ENCODE peak calls at places on chromosomes 6 and 20, in nine cellular contexts. One of them, this sample, is unnamed.

GRCh38 chr20:35988910-35989463 is 20.6 kb downstream of the CNBD2 start:
- DNase-seq in colonic mucosa: no peak
- DNase-seq in OCI-LY7: no peak
- DNase-seq in CD8-positive, alpha-beta T cell: no peak
- DNase-seq in cardiac muscle cell: peak; percentile 44
- DNase-seq in heart right ventricle: no peak
- DNase-seq in ascending aorta: no peak
- DNase-seq in uterus: no peak
- DNase-seq in hepatocyte: no peak
- DNase-seq in this sample: no peak

GRCh38 chr6:77669913-77670312 is 17.1 kb downstream of the MEI4 start:
- DNase-seq in ascending aorta: no peak
- DNase-seq in cardiac muscle cell: no peak
- DNase-seq in colonic mucosa: no peak
- DNase-seq in heart right ventricle: no peak
- DNase-seq in CD8-positive, alpha-beta T cell: no peak
- DNase-seq in uterus: no peak
- DNase-seq in hepatocyte: no peak
- DNase-seq in OCI-LY7: no peak
- DNase-seq in this sample: no peak

GRCh38 chr20:21191839-21192238 is 66.0 kb downstream of the KIZ start:
- DNase-seq in heart right ventricle: no peak
- DNase-seq in ascending aorta: no peak
- DNase-seq in colonic mucosa: no peak
- DNase-seq in CD8-positive, alpha-beta T cell: no peak
- DNase-seq in cardiac muscle cell: peak; percentile 62
- DNase-seq in OCI-LY7: no peak
- DNase-seq in hepatocyte: peak; percentile 12
- DNase-seq in uterus: no peak
- DNase-seq in this sample: no peak

GRCh38 chr6:105633814-105634213 is 230.9 kb upstream of the PREP start:
- DNase-seq in colonic mucosa: no peak
- DNase-seq in uterus: no peak
- DNase-seq in cardiac muscle cell: no peak
- DNase-seq in heart right ventricle: no peak
- DNase-seq in CD8-positive, alpha-beta T cell: no peak
- DNase-seq in ascending aorta: no peak
- DNase-seq in hepatocyte: no peak
- DNase-seq in OCI-LY7: no peak
- DNase-seq in this sample: no peak

GRCh38 chr6:70033781-70034180 is 167.4 kb downstream of the COL19A1 start:
- DNase-seq in ascending aorta: no peak
- DNase-seq in colonic mucosa: no peak
- DNase-seq in hepatocyte: no peak
- DNase-seq in CD8-positive, alpha-beta T cell: no peak
- DNase-seq in OCI-LY7: no peak
- DNase-seq in cardiac muscle cell: no peak
- DNase-seq in heart right ventricle: no peak
- DNase-seq in uterus: no peak
- DNase-seq in this sample: no peak

GRCh38 chr20:31708839-31709534 is 13.7 kb downstream of the BCL2L1 start:
- DNase-seq in hepatocyte: peak; percentile 11
- DNase-seq in ascending aorta: no peak
- DNase-seq in colonic mucosa: peak; percentile 28
- DNase-seq in uterus: no peak
- DNase-seq in OCI-LY7: peak; percentile 96
- DNase-seq in heart right ventricle: no peak
- DNase-seq in CD8-positive, alpha-beta T cell: no peak
- DNase-seq in cardiac muscle cell: no peak
- DNase-seq in this sample: no peak

GRCh38 chr6:129440691-129441090 is 269.3 kb downstream of the ARHGAP18 start:
- DNase-seq in hepatocyte: peak; percentile 19
- DNase-seq in cardiac muscle cell: peak; percentile 26
- DNase-seq in ascending aorta: no peak
- DNase-seq in CD8-positive, alpha-beta T cell: no peak
- DNase-seq in OCI-LY7: no peak
- DNase-seq in colonic mucosa: no peak
- DNase-seq in heart right ventricle: no peak
- DNase-seq in uterus: no peak
- DNase-seq in this sample: no peak

GRCh38 chr6:168864541-168865495 is 388.8 kb downstream of the THBS2 start:
- DNase-seq in OCI-LY7: no peak
- DNase-seq in cardiac muscle cell: no peak
- DNase-seq in ascending aorta: no peak
- DNase-seq in heart right ventricle: no peak
- DNase-seq in colonic mucosa: no peak
- DNase-seq in uterus: no peak
- DNase-seq in hepatocyte: no peak
- DNase-seq in CD8-positive, alpha-beta T cell: no peak
- DNase-seq in this sample: no peak

GRCh38 chr20:43124261-43124660 is 65.4 kb downstream of the PTPRT start:
- DNase-seq in OCI-LY7: no peak
- DNase-seq in ascending aorta: no peak
- DNase-seq in heart right ventricle: no peak
- DNase-seq in colonic mucosa: no peak
- DNase-seq in CD8-positive, alpha-beta T cell: no peak
- DNase-seq in uterus: no peak
- DNase-seq in hepatocyte: no peak
- DNase-seq in cardiac muscle cell: no peak
- DNase-seq in this sample: no peak

DNA sequence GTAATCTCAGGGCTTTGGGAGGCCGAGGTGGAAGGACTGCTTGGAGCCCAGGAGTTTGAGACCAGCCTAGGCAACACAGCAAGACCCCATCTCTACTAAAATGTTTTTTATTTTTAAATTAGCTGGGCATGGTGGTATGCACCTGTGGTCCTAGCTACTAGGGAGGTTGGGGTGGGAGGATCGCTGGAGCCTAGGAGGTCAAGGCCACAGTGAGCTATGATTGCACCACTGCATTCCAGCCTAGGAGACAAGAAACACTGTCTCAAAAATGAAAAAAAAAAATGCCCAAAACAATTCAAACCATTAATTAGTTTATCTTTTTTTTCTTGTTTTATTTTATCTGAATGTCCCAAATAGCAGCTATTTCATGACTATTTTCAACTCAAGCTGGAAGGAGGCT is 85.8 kb downstream of the GMPR start:
- DNase-seq in hepatocyte: no peak
- DNase-seq in ascending aorta: no peak
- DNase-seq in cardiac muscle cell: no peak
- DNase-seq in uterus: no peak
- DNase-seq in CD8-positive, alpha-beta T cell: no peak
- DNase-seq in heart right ventricle: no peak
- DNase-seq in colonic mucosa: no peak
- DNase-seq in OCI-LY7: no peak
- DNase-seq in this sample: no peak
- H3K4me1 ChIP-seq in hepatocyte: peaks cover 19% of the 10 kb centered on the region
- H3K4me1 ChIP-seq in ascending aorta: peaks cover 38% of the 10 kb centered on the region
- H3K4me1 ChIP-seq in cardiac muscle cell: peaks cover 22% of the 10 kb centered on the region
- H3K4me1 ChIP-seq in uterus: peaks cover 7% of the 10 kb centered on the region
- H3K4me1 ChIP-seq in CD8-positive, alpha-beta T cell: peaks cover 49% of the 10 kb centered on the region
- H3K4me1 ChIP-seq in heart right ventricle: peaks cover 45% of the 10 kb centered on the region
- H3K4me1 ChIP-seq in colonic mucosa: peaks cover 4% of the 10 kb centered on the region
- H3K4me1 ChIP-seq in OCI-LY7: peaks cover 4% of the 10 kb centered on the region
- H3K4me1 ChIP-seq in this sample: peaks cover 18% of the 10 kb centered on the region

GRCh38 chr6:154276810-154277577 is 79.6 kb downstream of the IPCEF1 start:
- DNase-seq in CD8-positive, alpha-beta T cell: no peak
- DNase-seq in colonic mucosa: no peak
- DNase-seq in OCI-LY7: peak; percentile 43
- DNase-seq in cardiac muscle cell: peak; percentile 63
- DNase-seq in hepatocyte: peak; percentile 56
- DNase-seq in uterus: no peak
- DNase-seq in heart right ventricle: no peak
- DNase-seq in ascending aorta: no peak
- DNase-seq in this sample: no peak

GRCh38 chr6:154274175-154274574 is 82.4 kb downstream of the IPCEF1 start:
- DNase-seq in hepatocyte: no peak
- DNase-seq in CD8-positive, alpha-beta T cell: no peak
- DNase-seq in cardiac muscle cell: no peak
- DNase-seq in colonic mucosa: no peak
- DNase-seq in ascending aorta: no peak
- DNase-seq in OCI-LY7: no peak
- DNase-seq in uterus: no peak
- DNase-seq in heart right ventricle: no peak
- DNase-seq in this sample: no peak

GRCh38 chr6:154277578-154278128 is 79.0 kb downstream of the IPCEF1 start:
- DNase-seq in cardiac muscle cell: no peak
- DNase-seq in uterus: no peak
- DNase-seq in colonic mucosa: no peak
- DNase-seq in CD8-positive, alpha-beta T cell: no peak
- DNase-seq in ascending aorta: no peak
- DNase-seq in OCI-LY7: no peak
- DNase-seq in hepatocyte: no peak
- DNase-seq in heart right ventricle: no peak
- DNase-seq in this sample: no peak
- H3K4me3 ChIP-seq in cardiac muscle cell: no peak overlapping the region
- H3K4me3 ChIP-seq in uterus: no peak overlapping the region
- H3K4me3 ChIP-seq in colonic mucosa: no peak overlapping the region
- H3K4me3 ChIP-seq in CD8-positive, alpha-beta T cell: peak overlapping the region; percentile 20
- H3K4me3 ChIP-seq in ascending aorta: peak overlapping the region; percentile 44
- H3K4me3 ChIP-seq in OCI-LY7: no peak overlapping the region
- H3K4me3 ChIP-seq in hepatocyte: no peak overlapping the region
- H3K4me3 ChIP-seq in heart right ventricle: no peak overlapping the region
- H3K4me3 ChIP-seq in this sample: no peak overlapping the region

GRCh38 chr6:10482636-10483257 is 38.4 kb upstream of the GCNT2 start:
- DNase-seq in heart right ventricle: no peak
- DNase-seq in cardiac muscle cell: no peak
- DNase-seq in uterus: no peak
- DNase-seq in colonic mucosa: no peak
- DNase-seq in CD8-positive, alpha-beta T cell: no peak
- DNase-seq in ascending aorta: no peak
- DNase-seq in OCI-LY7: no peak
- DNase-seq in hepatocyte: no peak
- DNase-seq in this sample: no peak

GRCh38 chr6:10478187-10479040 is 42.7 kb upstream of the GCNT2 start:
- DNase-seq in cardiac muscle cell: peak; percentile 49
- DNase-seq in hepatocyte: peak; percentile 61
- DNase-seq in OCI-LY7: peak; percentile 69
- DNase-seq in ascending aorta: no peak
- DNase-seq in heart right ventricle: no peak
- DNase-seq in uterus: no peak
- DNase-seq in colonic mucosa: no peak
- DNase-seq in CD8-positive, alpha-beta T cell: no peak
- DNase-seq in this sample: no peak

GRCh38 chr6:10479939-10480700 is 41.0 kb upstream of the GCNT2 start:
- DNase-seq in cardiac muscle cell: peak; percentile 9
- DNase-seq in ascending aorta: no peak
- DNase-seq in hepatocyte: no peak
- DNase-seq in uterus: no peak
- DNase-seq in CD8-positive, alpha-beta T cell: no peak
- DNase-seq in OCI-LY7: no peak
- DNase-seq in colonic mucosa: no peak
- DNase-seq in heart right ventricle: no peak
- DNase-seq in this sample: no peak

GRCh38 chr6:10485406-10485805 is 35.7 kb upstream of the GCNT2 start:
- DNase-seq in CD8-positive, alpha-beta T cell: no peak
- DNase-seq in cardiac muscle cell: no peak
- DNase-seq in ascending aorta: no peak
- DNase-seq in OCI-LY7: no peak
- DNase-seq in hepatocyte: no peak
- DNase-seq in colonic mucosa: no peak
- DNase-seq in uterus: no peak
- DNase-seq in heart right ventricle: no peak
- DNase-seq in this sample: no peak

DNA sequence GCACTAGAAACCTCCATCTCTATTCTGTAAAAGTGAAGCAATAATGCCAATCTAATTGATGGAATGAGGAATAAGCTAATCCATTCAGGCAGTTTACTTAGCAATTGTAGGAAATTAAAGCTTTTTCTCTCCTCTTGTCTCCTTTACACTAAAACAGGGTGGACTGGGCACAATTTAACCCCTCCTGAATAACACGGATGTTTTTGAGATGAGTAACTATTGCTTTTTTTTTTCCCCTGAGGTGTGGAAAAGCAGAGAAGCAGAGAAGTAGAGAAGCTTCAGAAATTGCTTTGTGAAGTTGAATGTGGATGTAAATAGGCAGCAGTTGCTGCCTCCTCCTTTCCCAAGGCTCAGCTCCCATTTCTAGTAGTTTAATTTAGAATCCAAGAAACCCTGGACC is 40.0 kb upstream of the GCNT2 start:
- DNase-seq in cardiac muscle cell: no peak
- DNase-seq in OCI-LY7: no peak
- DNase-seq in heart right ventricle: no peak
- DNase-seq in uterus: no peak
- DNase-seq in CD8-positive, alpha-beta T cell: no peak
- DNase-seq in ascending aorta: no peak
- DNase-seq in hepatocyte: no peak
- DNase-seq in colonic mucosa: no peak
- DNase-seq in this sample: no peak
- TF ChIP-seq CTCF in cardiac muscle cell: no peak
- TF ChIP-seq CTCF in OCI-LY7: no peak
- TF ChIP-seq CTCF in heart right ventricle: no peak
- TF ChIP-seq CTCF in uterus: no peak
- TF ChIP-seq CTCF in CD8-positive, alpha-beta T cell: no peak
- TF ChIP-seq CTCF in ascending aorta: no peak
- TF ChIP-seq CTCF in hepatocyte: no peak
- TF ChIP-seq CTCF in colonic mucosa: no peak
- TF ChIP-seq CTCF in this sample: no peak

GRCh38 chr6:4903751-4904370 is 100.0 kb downstream of the RPP40 start:
- DNase-seq in colonic mucosa: no peak
- DNase-seq in CD8-positive, alpha-beta T cell: no peak
- DNase-seq in OCI-LY7: no peak
- DNase-seq in uterus: peak; percentile 50
- DNase-seq in heart right ventricle: no peak
- DNase-seq in cardiac muscle cell: no peak
- DNase-seq in hepatocyte: no peak
- DNase-seq in ascending aorta: no peak
- DNase-seq in this sample: no peak

GRCh38 chr6:4904461-4904860 is 99.4 kb downstream of the RPP40 start:
- DNase-seq in OCI-LY7: no peak
- DNase-seq in uterus: peak; percentile 79
- DNase-seq in cardiac muscle cell: no peak
- DNase-seq in heart right ventricle: no peak
- DNase-seq in ascending aorta: no peak
- DNase-seq in hepatocyte: peak; percentile 34
- DNase-seq in colonic mucosa: no peak
- DNase-seq in CD8-positive, alpha-beta T cell: no peak
- DNase-seq in this sample: no peak

GRCh38 chr6:4899249-4899648 is 104.6 kb downstream of the RPP40 start:
- DNase-seq in CD8-positive, alpha-beta T cell: no peak
- DNase-seq in ascending aorta: no peak
- DNase-seq in cardiac muscle cell: no peak
- DNase-seq in hepatocyte: no peak
- DNase-seq in heart right ventricle: no peak
- DNase-seq in colonic mucosa: no peak
- DNase-seq in OCI-LY7: no peak
- DNase-seq in uterus: no peak
- DNase-seq in this sample: no peak

GRCh38 chr6:4901256-4902061 is 102.4 kb downstream of the RPP40 start:
- DNase-seq in CD8-positive, alpha-beta T cell: no peak
- DNase-seq in uterus: no peak
- DNase-seq in heart right ventricle: no peak
- DNase-seq in colonic mucosa: no peak
- DNase-seq in cardiac muscle cell: no peak
- DNase-seq in hepatocyte: no peak
- DNase-seq in OCI-LY7: peak; percentile 8
- DNase-seq in ascending aorta: no peak
- DNase-seq in this sample: no peak

DNA sequence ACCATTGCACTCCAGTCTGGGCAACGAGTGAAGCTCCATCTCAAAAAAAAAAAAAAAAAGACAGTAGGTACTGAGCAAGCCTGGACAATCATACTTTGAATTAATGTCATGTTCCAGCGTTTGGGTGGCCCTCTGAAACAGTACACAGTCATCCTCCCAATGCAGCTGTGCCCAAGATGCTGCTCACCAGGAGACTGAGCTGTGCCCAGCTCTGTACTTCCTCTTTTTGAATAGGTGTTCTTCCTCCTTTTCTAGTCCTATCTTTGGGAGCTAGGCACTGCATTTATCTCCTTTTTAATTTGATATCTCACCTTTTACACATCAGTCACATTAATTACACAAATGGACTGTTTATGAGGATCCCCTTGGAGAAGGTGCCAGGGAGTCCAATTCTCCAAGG is 101.5 kb downstream of the RPP40 start:
- DNase-seq in OCI-LY7: peak; percentile 61
- DNase-seq in ascending aorta: no peak
- DNase-seq in cardiac muscle cell: no peak
- DNase-seq in CD8-positive, alpha-beta T cell: no peak
- DNase-seq in hepatocyte: no peak
- DNase-seq in colonic mucosa: no peak
- DNase-seq in heart right ventricle: no peak
- DNase-seq in uterus: no peak
- DNase-seq in this sample: no peak
- H3K4me1 ChIP-seq in OCI-LY7: peaks cover 48% of the 10 kb centered on the region
- H3K4me1 ChIP-seq in ascending aorta: peaks cover 5% of the 10 kb centered on the region
- H3K4me1 ChIP-seq in cardiac muscle cell: peaks cover 18% of the 10 kb centered on the region
- H3K4me1 ChIP-seq in CD8-positive, alpha-beta T cell: peaks cover 15% of the 10 kb centered on the region
- H3K4me1 ChIP-seq in hepatocyte: peaks cover 17% of the 10 kb centered on the region
- H3K4me1 ChIP-seq in colonic mucosa: peaks cover 5% of the 10 kb centered on the region
- H3K4me1 ChIP-seq in heart right ventricle: peaks cover 17% of the 10 kb centered on the region
- H3K4me1 ChIP-seq in uterus: peaks cover 9% of the 10 kb centered on the region
- H3K4me1 ChIP-seq in this sample: peaks cover 5% of the 10 kb centered on the region